ENCODE peak calls at places on chromosomes 7 and 10, in ten cellular contexts. F, Y, T, E, D, C, L, K, Z and Q are unnamed samples.

GRCh38 chr10:17474595-17474994 is 20.2 kb upstream of the ST8SIA6 start:
- DNase-seq in F (peak), Y (no peak), T (no peak), E (no peak), D (no peak), C (no peak), L (no peak), K (no peak), Z (no peak), Q (peak)

GRCh38 chr10:68301790-68302502 is 29.9 kb upstream of the HNRNPH3 start:
- DNase-seq in F (peak), Y (peak), T (no peak), E (peak), D (no peak), C (no peak), L (peak), K (no peak), Z (peak), Q (peak)

GRCh38 chr7:131602994-131603372 is 46.6 kb upstream of the PODXL start:
- DNase-seq in F (no peak), Y (no peak), T (no peak), E (no peak), D (no peak), C (no peak), L (no peak), K (no peak), Z (no peak), Q (no peak)

GRCh38 chr10:95861401-95861800 is 46.4 kb upstream of the CC2D2B start:
- DNase-seq in F (no peak), Y (no peak), T (no peak), E (no peak), D (no peak), C (no peak), L (no peak), K (no peak), Z (no peak), Q (no peak)

GRCh38 chr7:72406820-72407403 is 5.2 kb downstream of the CALN1 start:
- DNase-seq in F (no peak), Y (no peak), T (no peak), E (no peak), D (no peak), C (no peak), L (no peak), K (no peak), Z (no peak), Q (no peak)

GRCh38 chr10:95474228-95475002 is 86.8 kb downstream of the SORBS1 start:
- DNase-seq in F (no peak), Y (no peak), T (no peak), E (no peak), D (no peak), C (no peak), L (no peak), K (no peak), Z (no peak), Q (peak)

GRCh38 chr7:29189743-29190201 is 4.8 kb upstream of the CHN2 start:
- DNase-seq in F (peak), Y (peak), T (peak), E (peak), D (no peak), C (peak), L (peak), K (peak), Z (peak), Q (peak)

GRCh38 chr10:4867520-4868356 is 41.7 kb downstream of the AKR1E2 start:
- DNase-seq in F (no peak), Y (no peak), T (no peak), E (no peak), D (no peak), C (no peak), L (no peak), K (no peak), Z (no peak), Q (no peak)

GRCh38 chr7:138943061-138943460 is 38.1 kb downstream of the KIAA1549 start:
- DNase-seq in F (no peak), Y (peak), T (no peak), E (no peak), D (no peak), C (peak), L (no peak), K (no peak), Z (no peak), Q (no peak)

GRCh38 chr7:17532861-17533404 is 234.5 kb downstream of the AHR start:
- DNase-seq in F (peak), Y (no peak), T (no peak), E (no peak), D (no peak), C (no peak), L (no peak), K (peak), Z (no peak), Q (peak)

GRCh38 chr10:113751116-113751728 is at the start of gene PLEKHS1:
- DNase-seq in F (peak), Y (no peak), T (no peak), E (no peak), D (no peak), C (no peak), L (no peak), K (no peak), Z (no peak), Q (no peak)

GRCh38 chr7:52973126-52973525 is 62.3 kb upstream of the POM121L12 start:
- DNase-seq in F (no peak), Y (no peak), T (no peak), E (no peak), D (no peak), C (no peak), L (no peak), K (no peak), Z (no peak), Q (no peak)

GRCh38 chr10:110865184-110865803 is 6.4 kb upstream of the PDCD4 start:
- DNase-seq in F (peak), Y (peak), T (no peak), E (no peak), D (no peak), C (no peak), L (no peak), K (peak), Z (peak), Q (no peak)

GRCh38 chr7:81470084-81470723 is 299.6 kb downstream of the HGF start:
- DNase-seq in F (peak), Y (peak), T (peak), E (peak), D (no peak), C (peak), L (peak), K (peak), Z (peak), Q (peak)

GRCh38 chr7:109699661-109700060 is 1130.0 kb downstream of the DNAJB9 start:
- DNase-seq in F (peak), Y (no peak), T (no peak), E (no peak), D (no peak), C (no peak), L (no peak), K (no peak), Z (no peak), Q (no peak)

GRCh38 chr10:63344269-63344668 is 121.5 kb downstream of the JMJD1C start:
- DNase-seq in F (no peak), Y (no peak), T (no peak), E (no peak), D (no peak), C (no peak), L (no peak), K (no peak), Z (no peak), Q (no peak)

GRCh38 chr7:132430863-132431822 is 145.1 kb downstream of the PLXNA4 start:
- DNase-seq in F (peak), Y (no peak), T (no peak), E (no peak), D (no peak), C (no peak), L (no peak), K (peak), Z (no peak), Q (peak)

GRCh38 chr10:58048936-58049335 is 218.8 kb downstream of the IPMK start:
- DNase-seq in F (no peak), Y (no peak), T (no peak), E (no peak), D (no peak), C (no peak), L (no peak), K (no peak), Z (no peak), Q (no peak)

GRCh38 chr7:127711872-127712271 is 59.9 kb downstream of the SND1 start:
- DNase-seq in F (no peak), Y (no peak), T (no peak), E (no peak), D (no peak), C (no peak), L (no peak), K (no peak), Z (no peak), Q (no peak)

GRCh38 chr7:51727441-51727840 is 410.8 kb upstream of the COBL start:
- DNase-seq in F (no peak), Y (no peak), T (no peak), E (no peak), D (no peak), C (no peak), L (no peak), K (no peak), Z (no peak), Q (no peak)

GRCh38 chr7:94580601-94581000 is 71.0 kb downstream of the CASD1 start:
- DNase-seq in F (peak), Y (no peak), T (no peak), E (no peak), D (no peak), C (no peak), L (no peak), K (no peak), Z (no peak), Q (no peak)